ENCODE peak calls at places on chromosome 14, in ten cellular contexts. One of them, this sample, is unnamed. For H3K4me1, the result is how much of the 10 kb centered on the place peaks cover.

GRCh38 chr14:86796221-86797074 is 1196.5 kb downstream of the GALC start:
- DNase-seq in suprapubic skin: no peak
- DNase-seq in cardiac muscle cell: no peak
- DNase-seq in tibial nerve: no peak
- DNase-seq in heart right ventricle: no peak
- DNase-seq in heart left ventricle: no peak
- DNase-seq in stomach: no peak
- DNase-seq in uterus: no peak
- DNase-seq in left lung: no peak
- DNase-seq in right atrium auricular region: no peak
- DNase-seq in this sample: no peak

GRCh38 chr14:96626916-96627315 is 124.7 kb downstream of the PAPOLA start:
- DNase-seq in suprapubic skin: no peak
- DNase-seq in cardiac muscle cell: no peak
- DNase-seq in tibial nerve: no peak
- DNase-seq in heart right ventricle: no peak
- DNase-seq in heart left ventricle: no peak
- DNase-seq in stomach: no peak
- DNase-seq in uterus: peak
- DNase-seq in left lung: no peak
- DNase-seq in right atrium auricular region: no peak
- DNase-seq in this sample: peak

GRCh38 chr14:56340921-56341320 is 222.7 kb downstream of the PELI2 start:
- DNase-seq in suprapubic skin: no peak
- DNase-seq in cardiac muscle cell: no peak
- DNase-seq in tibial nerve: no peak
- DNase-seq in heart right ventricle: no peak
- DNase-seq in heart left ventricle: no peak
- DNase-seq in stomach: no peak
- DNase-seq in uterus: no peak
- DNase-seq in left lung: no peak
- DNase-seq in right atrium auricular region: no peak
- DNase-seq in this sample: no peak

GRCh38 chr14:26204954-26205479 is 392.8 kb downstream of the NOVA1 start:
- DNase-seq in suprapubic skin: peak
- DNase-seq in cardiac muscle cell: peak
- DNase-seq in tibial nerve: peak
- DNase-seq in heart right ventricle: peak
- DNase-seq in heart left ventricle: peak
- DNase-seq in stomach: peak
- DNase-seq in uterus: peak
- DNase-seq in left lung: peak
- DNase-seq in right atrium auricular region: no peak
- DNase-seq in this sample: peak

GRCh38 chr14:74502236-74503019 is 8.9 kb downstream of the ISCA2 start:
- DNase-seq in suprapubic skin: no peak
- DNase-seq in cardiac muscle cell: peak
- DNase-seq in tibial nerve: no peak
- DNase-seq in heart right ventricle: no peak
- DNase-seq in heart left ventricle: no peak
- DNase-seq in stomach: no peak
- DNase-seq in uterus: no peak
- DNase-seq in left lung: no peak
- DNase-seq in right atrium auricular region: peak
- DNase-seq in this sample: no peak

GRCh38 chr14:31740688-31741087 is 179.5 kb downstream of the NUBPL start:
- DNase-seq in suprapubic skin: no peak
- DNase-seq in cardiac muscle cell: no peak
- DNase-seq in tibial nerve: no peak
- DNase-seq in heart right ventricle: no peak
- DNase-seq in heart left ventricle: no peak
- DNase-seq in stomach: no peak
- DNase-seq in uterus: no peak
- DNase-seq in left lung: no peak
- DNase-seq in right atrium auricular region: no peak
- DNase-seq in this sample: no peak

GRCh38 chr14:55416866-55417265 is 5.2 kb upstream of the ATG14 start:
- DNase-seq in suprapubic skin: no peak
- DNase-seq in cardiac muscle cell: peak
- DNase-seq in tibial nerve: no peak
- DNase-seq in heart right ventricle: no peak
- DNase-seq in heart left ventricle: no peak
- DNase-seq in stomach: no peak
- DNase-seq in uterus: no peak
- DNase-seq in left lung: no peak
- DNase-seq in right atrium auricular region: no peak
- DNase-seq in this sample: no peak

GRCh38 chr14:81710232-81710845 is 176.7 kb upstream of the SEL1L start:
- DNase-seq in suprapubic skin: no peak
- DNase-seq in cardiac muscle cell: peak
- DNase-seq in tibial nerve: no peak
- DNase-seq in heart right ventricle: no peak
- DNase-seq in heart left ventricle: no peak
- DNase-seq in stomach: no peak
- DNase-seq in uterus: no peak
- DNase-seq in left lung: no peak
- DNase-seq in right atrium auricular region: no peak
- DNase-seq in this sample: no peak

GRCh38 chr14:94157195-94157594 is 16.9 kb upstream of the PPP4R4 start:
- DNase-seq in suprapubic skin: no peak
- DNase-seq in cardiac muscle cell: no peak
- DNase-seq in tibial nerve: no peak
- DNase-seq in heart right ventricle: no peak
- DNase-seq in heart left ventricle: no peak
- DNase-seq in stomach: no peak
- DNase-seq in uterus: no peak
- DNase-seq in left lung: no peak
- DNase-seq in right atrium auricular region: no peak
- DNase-seq in this sample: no peak

GRCh38 chr14:67636361-67636919 is 16.7 kb downstream of the ARG2 start:
- DNase-seq in suprapubic skin: no peak
- DNase-seq in cardiac muscle cell: no peak
- DNase-seq in tibial nerve: no peak
- DNase-seq in heart right ventricle: no peak
- DNase-seq in heart left ventricle: no peak
- DNase-seq in stomach: no peak
- DNase-seq in uterus: no peak
- DNase-seq in left lung: no peak
- DNase-seq in right atrium auricular region: no peak
- DNase-seq in this sample: no peak

GRCh38 chr14:76771432-76771980 is 10.2 kb downstream of the VASH1 start:
- DNase-seq in suprapubic skin: no peak
- DNase-seq in cardiac muscle cell: no peak
- DNase-seq in tibial nerve: no peak
- DNase-seq in heart right ventricle: no peak
- DNase-seq in heart left ventricle: peak
- DNase-seq in stomach: no peak
- DNase-seq in uterus: no peak
- DNase-seq in left lung: no peak
- DNase-seq in right atrium auricular region: peak
- DNase-seq in this sample: no peak

GRCh38 chr14:92938235-92938875 is 15.4 kb downstream of the CHGA start:
- DNase-seq in suprapubic skin: no peak
- DNase-seq in cardiac muscle cell: no peak
- DNase-seq in tibial nerve: no peak
- DNase-seq in heart right ventricle: no peak
- DNase-seq in heart left ventricle: no peak
- DNase-seq in stomach: no peak
- DNase-seq in uterus: no peak
- DNase-seq in left lung: peak
- DNase-seq in right atrium auricular region: no peak
- DNase-seq in this sample: no peak

GRCh38 chr14:23068792-23069412 is 11.6 kb upstream of the CDH24 start:
- DNase-seq in suprapubic skin: no peak
- DNase-seq in cardiac muscle cell: peak
- DNase-seq in tibial nerve: peak
- DNase-seq in heart right ventricle: no peak
- DNase-seq in heart left ventricle: peak
- DNase-seq in stomach: peak
- DNase-seq in uterus: peak
- DNase-seq in left lung: no peak
- DNase-seq in right atrium auricular region: peak
- DNase-seq in this sample: peak

GRCh38 chr14:99121027-99121875 is 150.7 kb downstream of the BCL11B start:
- DNase-seq in suprapubic skin: no peak
- DNase-seq in cardiac muscle cell: no peak
- DNase-seq in tibial nerve: no peak
- DNase-seq in heart right ventricle: no peak
- DNase-seq in heart left ventricle: no peak
- DNase-seq in stomach: peak
- DNase-seq in uterus: no peak
- DNase-seq in left lung: no peak
- DNase-seq in right atrium auricular region: peak
- DNase-seq in this sample: no peak

GRCh38 chr14:62696969-62697328 is 348.3 kb downstream of the KCNH5 start:
- DNase-seq in suprapubic skin: no peak
- DNase-seq in cardiac muscle cell: no peak
- DNase-seq in tibial nerve: no peak
- DNase-seq in heart right ventricle: no peak
- DNase-seq in heart left ventricle: no peak
- DNase-seq in stomach: no peak
- DNase-seq in uterus: no peak
- DNase-seq in left lung: no peak
- DNase-seq in right atrium auricular region: no peak
- DNase-seq in this sample: no peak

GRCh38 chr14:52895000-52895399 is 55.9 kb downstream of the FERMT2 start:
- DNase-seq in suprapubic skin: no peak
- DNase-seq in cardiac muscle cell: no peak
- DNase-seq in tibial nerve: no peak
- DNase-seq in heart right ventricle: no peak
- DNase-seq in heart left ventricle: no peak
- DNase-seq in stomach: no peak
- DNase-seq in uterus: no peak
- DNase-seq in left lung: no peak
- DNase-seq in right atrium auricular region: no peak
- DNase-seq in this sample: no peak

GRCh38 chr14:78752789-78753188 is 582.6 kb downstream of the NRXN3 start:
- DNase-seq in suprapubic skin: no peak
- DNase-seq in cardiac muscle cell: no peak
- DNase-seq in tibial nerve: no peak
- DNase-seq in heart right ventricle: no peak
- DNase-seq in heart left ventricle: no peak
- DNase-seq in stomach: no peak
- DNase-seq in uterus: no peak
- DNase-seq in left lung: no peak
- DNase-seq in right atrium auricular region: no peak
- DNase-seq in this sample: no peak

GRCh38 chr14:39393289-39393688 is 38.9 kb downstream of the FBXO33 start:
- DNase-seq in suprapubic skin: no peak
- DNase-seq in cardiac muscle cell: no peak
- DNase-seq in tibial nerve: no peak
- DNase-seq in heart right ventricle: no peak
- DNase-seq in heart left ventricle: no peak
- DNase-seq in stomach: no peak
- DNase-seq in uterus: no peak
- DNase-seq in left lung: no peak
- DNase-seq in right atrium auricular region: no peak
- DNase-seq in this sample: no peak

GRCh38 chr14:23704890-23705289 is 68.7 kb downstream of the DHRS2 start:
- DNase-seq in suprapubic skin: no peak
- DNase-seq in cardiac muscle cell: peak
- DNase-seq in tibial nerve: no peak
- DNase-seq in heart right ventricle: no peak
- DNase-seq in heart left ventricle: no peak
- DNase-seq in stomach: no peak
- DNase-seq in uterus: no peak
- DNase-seq in left lung: no peak
- DNase-seq in right atrium auricular region: no peak
- DNase-seq in this sample: no peak

GRCh38 chr14:102711207-102711606 is 66.0 kb upstream of the TRAF3 start:
- DNase-seq in suprapubic skin: no peak
- DNase-seq in cardiac muscle cell: no peak
- DNase-seq in tibial nerve: no peak
- DNase-seq in heart right ventricle: no peak
- DNase-seq in heart left ventricle: no peak
- DNase-seq in stomach: no peak
- DNase-seq in uterus: no peak
- DNase-seq in left lung: no peak
- DNase-seq in right atrium auricular region: no peak
- DNase-seq in this sample: no peak
- H3K4me1 ChIP-seq in suprapubic skin: under half
- H3K4me1 ChIP-seq in cardiac muscle cell: under half
- H3K4me1 ChIP-seq in tibial nerve: under half
- H3K4me1 ChIP-seq in heart right ventricle: under half
- H3K4me1 ChIP-seq in heart left ventricle: under half
- H3K4me1 ChIP-seq in stomach: under half
- H3K4me1 ChIP-seq in uterus: under half
- H3K4me1 ChIP-seq in left lung: under half
- H3K4me1 ChIP-seq in right atrium auricular region: under half
- H3K4me1 ChIP-seq in this sample: under half

GRCh38 chr14:100340454-100340813 is 17.3 kb downstream of the SLC25A47 start:
- DNase-seq in suprapubic skin: no peak
- DNase-seq in cardiac muscle cell: no peak
- DNase-seq in tibial nerve: no peak
- DNase-seq in heart right ventricle: no peak
- DNase-seq in heart left ventricle: peak
- DNase-seq in stomach: no peak
- DNase-seq in uterus: no peak
- DNase-seq in left lung: no peak
- DNase-seq in right atrium auricular region: peak
- DNase-seq in this sample: no peak
- H3K27ac ChIP-seq in suprapubic skin: peak
- H3K27ac ChIP-seq in cardiac muscle cell: no peak
- H3K27ac ChIP-seq in tibial nerve: peak
- H3K27ac ChIP-seq in heart right ventricle: peak
- H3K27ac ChIP-seq in heart left ventricle: peak
- H3K27ac ChIP-seq in stomach: peak
- H3K27ac ChIP-seq in uterus: peak
- H3K27ac ChIP-seq in left lung: peak
- H3K27ac ChIP-seq in right atrium auricular region: peak
- H3K27ac ChIP-seq in this sample: peak

GRCh38 chr14:68789798-68790655 is 2.8 kb downstream of the ZFP36L1 start:
- DNase-seq in suprapubic skin: no peak
- DNase-seq in cardiac muscle cell: no peak
- DNase-seq in tibial nerve: no peak
- DNase-seq in heart right ventricle: peak
- DNase-seq in heart left ventricle: peak
- DNase-seq in stomach: peak
- DNase-seq in uterus: peak
- DNase-seq in left lung: peak
- DNase-seq in right atrium auricular region: peak
- DNase-seq in this sample: peak
- H3K4me1 ChIP-seq in suprapubic skin: under half
- H3K4me1 ChIP-seq in cardiac muscle cell: under half
- H3K4me1 ChIP-seq in tibial nerve: under half
- H3K4me1 ChIP-seq in heart right ventricle: under half
- H3K4me1 ChIP-seq in heart left ventricle: under half
- H3K4me1 ChIP-seq in stomach: half or more
- H3K4me1 ChIP-seq in uterus: under half
- H3K4me1 ChIP-seq in left lung: under half
- H3K4me1 ChIP-seq in right atrium auricular region: under half
- H3K4me1 ChIP-seq in this sample: under half

DNA sequence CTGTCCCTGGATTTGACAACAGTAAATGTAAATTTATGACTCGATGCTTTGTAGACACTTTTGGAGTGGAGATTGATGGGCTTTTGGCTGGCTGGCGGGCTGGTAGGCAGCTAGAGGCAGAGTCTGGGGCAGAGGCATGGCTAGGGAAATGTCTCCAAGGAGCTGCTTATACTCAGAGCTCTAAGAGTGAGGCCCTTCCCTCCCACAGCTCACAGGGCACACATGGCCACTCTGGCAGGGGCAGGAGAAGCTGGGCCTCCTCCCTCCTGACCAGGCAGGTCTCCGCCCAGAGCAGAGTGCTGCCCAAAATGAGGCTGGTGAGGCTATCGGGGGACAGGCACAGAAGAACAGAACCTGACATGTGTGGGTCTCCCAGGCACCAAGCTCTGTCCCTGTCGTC is 67.5 kb downstream of the GALNT16 start:
- DNase-seq in suprapubic skin: peak
- DNase-seq in cardiac muscle cell: no peak
- DNase-seq in tibial nerve: no peak
- DNase-seq in heart right ventricle: no peak
- DNase-seq in heart left ventricle: no peak
- DNase-seq in stomach: no peak
- DNase-seq in uterus: peak
- DNase-seq in left lung: no peak
- DNase-seq in right atrium auricular region: no peak
- DNase-seq in this sample: no peak
- H3K27ac ChIP-seq in suprapubic skin: no peak
- H3K27ac ChIP-seq in cardiac muscle cell: no peak
- H3K27ac ChIP-seq in tibial nerve: no peak
- H3K27ac ChIP-seq in heart right ventricle: no peak
- H3K27ac ChIP-seq in heart left ventricle: no peak
- H3K27ac ChIP-seq in stomach: no peak
- H3K27ac ChIP-seq in uterus: no peak
- H3K27ac ChIP-seq in left lung: no peak
- H3K27ac ChIP-seq in right atrium auricular region: no peak
- H3K27ac ChIP-seq in this sample: no peak